ENCODE peak calls at places on chromosomes 4 and X, in four cellular contexts. M is body of pancreas, Z is Peyer's patch, U is fibroblast of the aortic adventitia. C is an unnamed sample.
A peak's percentile ranks its signal among the peaks of the same experiment; 100 is the strongest.

GRCh38 chr4:158997660-158998349 is 105.1 kb upstream of the RAPGEF2 start:
- DNase-seq in Z (no peak), U (no peak), M (no peak), C (no peak)

GRCh38 chr4:40601641-40602040 is 28.0 kb downstream of the RBM47 start:
- DNase-seq in Z (no peak), U (no peak), M (no peak), C (no peak)

GRCh38 chr4:41339812-41340809 is 83.4 kb downstream of the UCHL1 start:
- DNase-seq in Z (no peak), M (peak; percentile 21), U (peak; percentile 68), C (no peak)

GRCh38 chrX:154074199-154074598 is 23.3 kb downstream of the MECP2 start:
- DNase-seq in U (peak; percentile 78), M (no peak), Z (no peak), C (no peak)

GRCh38 chr4:154317600-154317999 is 174.0 kb downstream of the DCHS2 start:
- DNase-seq in Z (no peak), U (no peak), M (no peak), C (no peak)

GRCh38 chr4:88027611-88028608 is 20.5 kb downstream of the PKD2 start:
- DNase-seq in Z (no peak), M (no peak), U (peak; percentile 87), C (no peak)

GRCh38 chr4:26557164-26557563 is 26.7 kb upstream of the TBC1D19 start:
- DNase-seq in M (peak; percentile 17), Z (no peak), U (peak; percentile 94), C (no peak)

GRCh38 chr4:7190278-7190594 is 2.1 kb upstream of the SORCS2 start:
- DNase-seq in U (no peak), Z (no peak), M (no peak), C (no peak)

GRCh38 chr4:88352062-88352461 is 26.6 kb upstream of the HERC6 start:
- DNase-seq in M (no peak), U (peak; percentile 55), Z (no peak), C (no peak)

GRCh38 chr4:185919107-185919506 is 107.1 kb upstream of the SORBS2 start:
- DNase-seq in M (no peak), Z (no peak), U (no peak), C (no peak)

GRCh38 chr4:153488719-153489384 is 22.7 kb downstream of the TMEM131L start:
- DNase-seq in M (no peak), Z (no peak), U (no peak), C (no peak)

GRCh38 chrX:109840585-109840984 is 107.5 kb upstream of the ACSL4 start:
- DNase-seq in M (peak; percentile 20), Z (no peak), U (peak; percentile 93), C (no peak)

GRCh38 chrX:43655961-43656494 is at the start of gene MAOA:
- DNase-seq in U (no peak), Z (peak; percentile 92), M (peak; percentile 82), C (no peak)

GRCh38 chr4:40479378-40479777 is 144.2 kb downstream of the CHRNA9 start:
- DNase-seq in U (no peak), M (no peak), Z (no peak), C (no peak)

GRCh38 chrX:64204252-64204651 is 1.3 kb downstream of the AMER1 start:
- DNase-seq in U (no peak), Z (peak; percentile 49), M (peak; percentile 51), C (no peak)

GRCh38 chr4:150867148-150867547 is 147.9 kb downstream of the LRBA start:
- DNase-seq in M (peak; percentile 29), Z (no peak), U (peak; percentile 88), C (no peak)

GRCh38 chr4:186700746-186701145 is 22.9 kb downstream of the FAT1 start:
- DNase-seq in U (peak; percentile 60), M (no peak), Z (no peak), C (no peak)

GRCh38 chr4:139584019-139584418 is 28.0 kb upstream of the SETD7 start:
- DNase-seq in M (no peak), U (no peak), Z (no peak), C (no peak)

GRCh38 chr4:139585468-139585867 is 29.4 kb upstream of the SETD7 start:
- DNase-seq in U (no peak), Z (no peak), M (no peak), C (no peak)

GRCh38 chr4:139582044-139582443 is 26.0 kb upstream of the SETD7 start:
- DNase-seq in Z (no peak), U (peak; percentile 55), M (no peak), C (no peak)

GRCh38 chr4:139584784-139585183 is 28.8 kb upstream of the SETD7 start:
- DNase-seq in M (no peak), U (no peak), Z (no peak), C (no peak)

DNA sequence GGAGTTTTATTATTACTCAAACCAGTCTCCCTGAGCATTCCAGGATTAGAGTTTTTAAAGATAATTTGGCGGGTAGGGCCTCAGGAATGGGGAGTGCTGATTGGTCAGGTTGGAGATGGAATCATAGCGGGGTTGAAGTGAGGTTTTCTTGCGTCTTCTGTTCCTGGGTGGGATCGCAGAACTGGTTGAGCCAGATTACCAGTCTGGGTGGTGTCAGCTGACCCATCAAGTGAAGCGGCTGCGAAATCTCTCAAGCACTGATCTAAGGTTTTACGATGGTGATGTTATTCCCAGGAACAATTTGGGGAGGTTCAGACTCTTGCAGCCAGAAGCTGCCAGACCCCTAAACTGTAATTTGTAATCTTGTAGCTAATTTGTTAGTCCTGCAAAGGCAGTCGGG is 25.1 kb upstream of the SETD7 start:
- DNase-seq in U (no peak), Z (no peak), M (no peak), C (no peak)
- TF ChIP-seq CTCF in U (no peak), Z (no peak), M (no peak), C (no peak)

GRCh38 chr4:112523008-112523440 is 7.0 kb upstream of the NEUROG2 start:
- DNase-seq in M (peak; percentile 69), Z (no peak), U (peak; percentile 34), C (no peak)
- TF ChIP-seq CTCF in M (peak; percentile 47), Z (no peak), U (no peak), C (peak; percentile 25)

GRCh38 chr4:188971125-188971524 is 831.9 kb downstream of the TRIML1 start:
- DNase-seq in M (no peak), U (no peak), Z (no peak), C (no peak)
- TF ChIP-seq CTCF in M (no peak), U (no peak), Z (no peak), C (peak; percentile 54)

DNA sequence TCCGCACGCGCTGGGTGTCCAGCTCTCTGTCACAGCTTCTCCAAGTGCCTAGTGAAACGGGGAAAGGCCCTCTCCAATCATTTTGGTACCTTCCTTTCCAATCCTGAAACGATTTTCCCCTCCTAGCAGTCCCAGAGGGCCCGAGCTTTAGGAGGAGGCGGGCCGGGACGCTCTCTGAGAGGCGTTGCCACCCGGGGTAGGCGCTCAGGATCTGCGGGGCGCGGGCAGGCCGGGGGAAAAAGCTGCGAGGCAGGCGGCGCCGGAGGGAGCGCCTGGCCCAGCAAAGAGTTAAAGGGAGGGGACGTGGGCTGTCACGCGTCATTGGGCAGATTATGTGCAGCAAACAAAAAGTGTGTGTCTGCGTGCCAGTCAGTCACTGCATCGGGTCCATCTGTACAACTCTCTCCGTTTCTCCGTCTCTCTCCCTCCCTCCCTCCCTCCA is at the start of gene PRDM8:
- DNase-seq in U (no peak), M (no peak), Z (no peak), C (no peak)
- TF ChIP-seq CTCF in U (no peak), M (no peak), Z (no peak), C (no peak)

DNA sequence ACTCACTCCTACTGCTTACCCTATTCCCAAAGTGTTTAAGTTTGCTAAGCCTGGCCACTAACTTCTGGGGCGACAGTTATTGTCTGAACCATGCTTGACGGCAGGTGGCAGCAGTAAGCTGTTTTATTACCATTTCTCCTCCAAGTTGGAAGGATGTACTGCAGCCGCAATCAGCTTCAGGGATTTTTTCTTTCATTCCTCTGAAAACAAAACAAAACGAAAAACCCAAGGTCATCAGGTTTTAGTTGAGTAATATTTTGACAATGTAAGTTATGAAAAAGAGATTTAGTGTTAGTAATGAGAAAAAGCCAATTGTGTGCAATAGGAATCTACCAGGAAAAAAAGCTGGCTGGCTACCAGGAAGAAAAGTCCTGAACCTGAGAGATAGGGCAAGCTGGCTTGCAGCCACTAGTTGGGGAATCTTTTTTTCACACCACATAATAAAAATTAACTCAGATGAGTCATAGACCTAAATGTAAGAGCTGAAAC is 13.2 kb upstream of the RAB9B start:
- DNase-seq in M (peak; percentile 64), Z (peak; percentile 54), U (peak; percentile 88), C (peak; percentile 85)
- TF ChIP-seq CTCF in M (peak; percentile 65), Z (no peak), U (peak; percentile 74), C (peak; percentile 77)

GRCh38 chr4:164718817-164719216 is 35.1 kb upstream of the SMIM31 start:
- DNase-seq in U (no peak), Z (no peak), M (no peak), C (no peak)

GRCh38 chr4:164716901-164717300 is 37.0 kb upstream of the SMIM31 start:
- DNase-seq in Z (no peak), U (no peak), M (no peak), C (no peak)
- TF ChIP-seq CTCF in Z (no peak), U (no peak), M (peak; percentile 10), C (peak; percentile 22)

DNA sequence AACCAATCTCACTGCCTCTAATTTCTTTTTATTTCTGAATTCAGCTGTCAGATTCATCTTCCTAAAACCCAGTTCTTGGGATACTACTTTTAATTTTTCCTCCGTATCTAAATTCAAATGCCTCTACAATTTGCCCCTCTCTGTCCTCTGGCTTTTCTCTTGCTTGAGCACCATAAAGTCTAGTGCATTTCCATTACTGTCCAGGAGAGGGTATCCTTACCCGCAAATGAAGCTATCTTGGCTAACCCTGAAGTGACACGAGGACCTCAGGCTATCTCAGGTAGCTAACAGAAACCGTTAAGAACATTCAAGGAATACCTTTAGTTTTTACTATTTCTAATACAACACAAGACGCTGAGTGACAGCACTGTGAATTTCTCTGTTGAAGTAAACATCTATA is 49.4 kb upstream of the PRR32 start:
- DNase-seq in Z (no peak), M (no peak), U (no peak), C (no peak)
- TF ChIP-seq CTCF in Z (no peak), M (peak; percentile 49), U (peak; percentile 13), C (peak; percentile 13)

GRCh38 chr4:30294295-30294694 is 425.9 kb upstream of the PCDH7 start:
- DNase-seq in U (no peak), M (no peak), Z (no peak), C (no peak)

DNA sequence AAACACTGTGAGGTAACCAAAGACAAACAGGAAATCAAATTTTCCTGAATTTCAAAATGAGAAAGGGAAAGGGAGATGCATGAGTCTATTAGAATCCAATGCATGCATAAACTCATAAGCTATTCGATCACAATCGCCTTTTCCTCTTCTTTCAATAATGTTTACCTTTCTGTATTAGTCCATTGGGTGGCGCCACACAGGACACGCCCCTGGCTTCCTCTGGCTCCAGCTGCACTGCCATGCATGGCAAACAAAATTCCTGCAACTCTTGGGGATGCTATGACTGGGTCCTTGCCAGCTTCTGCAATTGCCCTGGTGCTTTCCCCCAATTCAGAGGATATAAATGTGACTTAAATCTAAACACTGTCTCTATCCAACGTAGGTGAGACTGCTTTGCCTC is 424.5 kb upstream of the PCDH7 start:
- DNase-seq in U (no peak), M (no peak), Z (no peak), C (no peak)
- TF ChIP-seq CTCF in U (no peak), M (no peak), Z (no peak), C (no peak)

C was measured in osteocyte.